ENCODE peak calls at places on chromosomes 11 and 22, in eight cellular contexts. F, N, O, Q, X, T, D and A are unnamed samples.
A peak's percentile ranks its signal among the peaks of the same experiment; 100 is the strongest.

GRCh38 chr22:27751277-27752070 is 50.1 kb downstream of the MN1 start:
- DNase-seq in F (no peak), D (no peak), X (no peak), Q (no peak), N (no peak), O (no peak), T (no peak), A (no peak)

GRCh38 chr11:8959546-8960166 is 4.6 kb downstream of the TMEM9B start:
- DNase-seq in F (peak; percentile 34), T (peak; percentile 68), Q (peak; percentile 67), N (peak; percentile 89), D (peak; percentile 60), X (peak; percentile 85), O (peak; percentile 58), A (peak; percentile 73)

GRCh38 chr11:58027341-58027740 is 3.4 kb upstream of the OR6Q1 start:
- DNase-seq in F (no peak), T (no peak), O (no peak), Q (no peak), D (no peak), X (peak; percentile 64), N (peak; percentile 75), A (no peak)

GRCh38 chr22:20463324-20464095 is 25.9 kb upstream of the SCARF2 start:
- DNase-seq in T (no peak), X (no peak), O (no peak), D (no peak), Q (no peak), F (no peak), N (no peak), A (no peak)

GRCh38 chr22:27668828-27669797 is 132.4 kb downstream of the MN1 start:
- DNase-seq in D (peak; percentile 78), N (peak; percentile 44), T (no peak), O (no peak), Q (no peak), X (peak; percentile 88), F (peak; percentile 48), A (peak; percentile 71)

GRCh38 chr11:69541001-69541285 is 59.5 kb downstream of the LINC01488 start:
- DNase-seq in X (no peak), Q (no peak), T (no peak), N (no peak), D (no peak), O (no peak), F (no peak), A (no peak)

GRCh38 chr11:116873391-116873790 is 36.0 kb upstream of the APOA1 start:
- DNase-seq in O (no peak), N (no peak), F (no peak), Q (no peak), T (no peak), X (no peak), D (no peak), A (no peak)

GRCh38 chr11:7383406-7383805 is 101.9 kb upstream of the OLFML1 start:
- DNase-seq in N (no peak), X (no peak), O (no peak), F (no peak), Q (no peak), T (no peak), D (no peak), A (no peak)

GRCh38 chr11:78802058-78802633 is 227.5 kb upstream of the NARS2 start:
- DNase-seq in F (no peak), T (no peak), N (no peak), D (no peak), O (no peak), Q (no peak), X (peak; percentile 28), A (peak; percentile 32)

GRCh38 chr11:115360186-115360824 is 143.9 kb downstream of the CADM1 start:
- DNase-seq in X (peak; percentile 26), N (peak; percentile 18), T (no peak), F (no peak), D (no peak), O (no peak), Q (no peak), A (no peak)

GRCh38 chr22:47294222-47294532 is 531.7 kb downstream of the TBC1D22A start:
- DNase-seq in D (no peak), T (no peak), N (peak; percentile 96), O (no peak), X (no peak), Q (no peak), F (no peak), A (peak; percentile 80)

GRCh38 chr11:120183701-120184141 is 27.1 kb upstream of the OAF start:
- DNase-seq in F (no peak), T (no peak), N (no peak), X (no peak), Q (no peak), O (no peak), D (no peak), A (no peak)

GRCh38 chr11:16182553-16182952 is 173.8 kb downstream of the SOX6 start:
- DNase-seq in N (no peak), D (no peak), Q (no peak), X (no peak), T (no peak), F (no peak), O (no peak), A (no peak)

GRCh38 chr11:96760306-96760705 is 370.5 kb downstream of the JRKL start:
- DNase-seq in X (no peak), N (no peak), F (no peak), D (no peak), T (no peak), Q (no peak), O (no peak), A (no peak)

GRCh38 chr11:81707881-81708280 is 1025.8 kb downstream of the FAM181B start:
- DNase-seq in T (no peak), X (no peak), N (no peak), D (no peak), O (no peak), Q (peak; percentile 1), F (peak; percentile 38), A (no peak)

GRCh38 chr11:9815486-9816136 is 151.7 kb downstream of the SWAP70 start:
- DNase-seq in N (peak; percentile 91), T (peak; percentile 87), F (no peak), D (no peak), X (peak; percentile 78), Q (no peak), O (no peak), A (peak; percentile 40)

GRCh38 chr22:36741204-36741793 is 34.6 kb downstream of the IFT27 start:
- DNase-seq in D (peak; percentile 64), O (no peak), N (peak; percentile 10), F (peak; percentile 54), Q (peak; percentile 75), T (no peak), X (peak; percentile 12), A (no peak)

GRCh38 chr22:49182416-49182815 is 645.3 kb downstream of the BRD1 start:
- DNase-seq in T (no peak), X (no peak), N (no peak), O (no peak), D (no peak), F (no peak), Q (no peak), A (no peak)

GRCh38 chr11:64885367-64886286 is 7.2 kb upstream of the EHD1 start:
- DNase-seq in O (no peak), X (peak; percentile 95), Q (no peak), N (peak; percentile 89), T (no peak), F (no peak), D (no peak), A (peak; percentile 67)

GRCh38 chr11:32312865-32313403 is 122.4 kb downstream of the WT1 start:
- DNase-seq in N (peak; percentile 76), X (peak; percentile 72), F (peak; percentile 73), D (peak; percentile 61), T (peak; percentile 66), O (no peak), Q (peak; percentile 51), A (peak; percentile 83)

GRCh38 chr11:17774232-17775034 is 39.9 kb downstream of the KCNC1 start:
- DNase-seq in Q (no peak), O (peak; percentile 35), F (no peak), N (no peak), T (peak; percentile 44), D (no peak), X (no peak), A (no peak)

GRCh38 chr11:119223856-119224255 is 17.7 kb downstream of the CBL start:
- DNase-seq in X (peak; percentile 59), T (no peak), D (no peak), N (peak; percentile 28), F (no peak), Q (no peak), O (no peak), A (no peak)

GRCh38 chr11:95699631-95700470 is 89.7 kb downstream of the FAM76B start:
- DNase-seq in X (peak; percentile 30), D (no peak), O (no peak), T (peak; percentile 25), F (no peak), N (peak; percentile 38), Q (no peak), A (no peak)

GRCh38 chr22:24333301-24333700 is 62.7 kb downstream of the SPECC1L start:
- DNase-seq in F (no peak), O (no peak), Q (no peak), D (no peak), T (peak; percentile 54), X (no peak), N (peak; percentile 71), A (peak; percentile 80)

GRCh38 chr22:46471901-46472721 is 65.3 kb downstream of the CELSR1 start:
- DNase-seq in O (no peak), N (no peak), Q (no peak), T (no peak), X (no peak), F (no peak), D (no peak), A (no peak)

GRCh38 chr11:1876361-1877063 is 15.2 kb downstream of the PRR33 start:
- DNase-seq in T (no peak), O (no peak), Q (peak; percentile 86), X (peak; percentile 63), N (peak; percentile 91), F (peak; percentile 77), D (peak; percentile 73), A (peak; percentile 46)
- H3K4me1 ChIP-seq in T (peaks cover 19% of the 10 kb centered on the region), O (peaks cover 5% of the 10 kb centered on the region), Q (no peaks in the 10 kb centered on the region), X (peaks cover 77% of the 10 kb centered on the region), N (no peaks in the 10 kb centered on the region), F (no peaks in the 10 kb centered on the region), D (peaks cover 34% of the 10 kb centered on the region), A (no peaks in the 10 kb centered on the region)

GRCh38 chr11:126502159-126502558 is 146.7 kb downstream of the ST3GAL4 start:
- DNase-seq in Q (no peak), X (no peak), D (no peak), N (no peak), O (no peak), T (peak; percentile 9), F (no peak), A (no peak)
- H3K4me2 ChIP-seq in Q (no peak overlapping the region), X (no peak overlapping the region), D (no peak overlapping the region), N (no peak overlapping the region), O (no peak overlapping the region), T (peak overlapping the region; percentile 61), F (no peak overlapping the region), A (no peak overlapping the region)

DNA sequence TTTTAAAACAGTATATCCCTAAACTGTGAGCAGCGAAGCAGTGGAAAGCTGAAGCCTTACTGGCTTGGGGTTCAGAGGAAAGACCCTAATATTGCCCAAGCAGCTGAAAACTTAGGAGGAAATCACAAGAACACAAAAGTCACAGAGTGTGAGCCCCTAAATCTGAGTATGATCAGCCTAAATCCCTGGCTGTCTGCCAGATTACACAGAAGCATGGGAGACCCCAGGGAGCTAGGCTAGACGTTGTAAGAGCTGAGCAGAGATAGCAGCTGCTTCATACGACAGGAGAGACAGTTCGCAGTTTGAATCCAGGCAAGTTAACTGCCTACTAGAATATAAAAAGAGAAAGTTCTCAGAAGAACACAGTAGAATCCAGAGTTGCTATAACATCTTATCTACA is 81.2 kb downstream of the PACS1 start:
- DNase-seq in Q (no peak), N (no peak), F (no peak), T (no peak), D (no peak), O (no peak), X (no peak), A (no peak)
- H3K9ac ChIP-seq in Q (no peak overlapping the region), N (no peak overlapping the region), F (no peak overlapping the region), T (no peak overlapping the region), D (no peak overlapping the region), O (no peak overlapping the region), X (no peak overlapping the region), A (no peak overlapping the region)

GRCh38 chr11:12684354-12684753 is 10.1 kb downstream of the TEAD1 start:
- DNase-seq in N (no peak), D (no peak), X (no peak), Q (no peak), O (no peak), F (no peak), T (no peak), A (no peak)
- H3K4me1 ChIP-seq in N (peaks cover 55% of the 10 kb centered on the region), D (peaks cover 29% of the 10 kb centered on the region), X (peaks cover 22% of the 10 kb centered on the region), Q (peaks cover 76% of the 10 kb centered on the region), O (peaks cover 46% of the 10 kb centered on the region), F (peaks cover 54% of the 10 kb centered on the region), T (peaks cover 64% of the 10 kb centered on the region), A (peaks cover 80% of the 10 kb centered on the region)